ENCODE peak calls at places on chromosomes 16 and 17, in nine cellular contexts. F is AG04450; V is left ventricle myocardium inferior; K is stomach; C is CD4-positive, alpha-beta memory T cell; J is left lung; G is spleen; O is H9; N is BJ. P is an unnamed sample. For H3K27me3, the result is how much of the 10 kb centered on the place peaks cover.

GRCh38 chr16:68760671-68761275 is 23.7 kb downstream of the CDH1 start:
- DNase-seq in F (no peak), V (no peak), K (no peak), C (no peak), J (no peak), G (no peak), O (no peak), N (no peak), P (no peak)

GRCh38 chr17:43720311-43721060 is 38.1 kb downstream of the SOST start:
- DNase-seq in F (no peak), V (peak), K (peak), C (peak), J (peak), G (peak), O (peak), N (no peak), P (peak)

GRCh38 chr16:77637939-77638338 is 84.4 kb upstream of the NUDT7 start:
- DNase-seq in F (no peak), V (no peak), K (no peak), C (no peak), J (no peak), G (no peak), O (no peak), N (no peak), P (no peak)

GRCh38 chr16:48561960-48562393 is 48.0 kb downstream of the N4BP1 start:
- DNase-seq in F (no peak), V (no peak), K (no peak), C (no peak), J (no peak), G (no peak), O (no peak), N (no peak), P (no peak)

GRCh38 chr16:52238710-52239109 is 308.2 kb downstream of the TOX3 start:
- DNase-seq in F (no peak), V (no peak), K (no peak), C (no peak), J (no peak), G (no peak), O (no peak), N (no peak), P (no peak)

GRCh38 chr16:50050802-50051201 is 15.0 kb upstream of the HEATR3 start:
- DNase-seq in F (no peak), V (no peak), K (no peak), C (no peak), J (no peak), G (no peak), O (no peak), N (no peak), P (no peak)

GRCh38 chr17:78737332-78737731 is 44.7 kb downstream of the CYTH1 start:
- DNase-seq in F (peak), V (no peak), K (no peak), C (no peak), J (no peak), G (no peak), O (no peak), N (peak), P (no peak)

GRCh38 chr17:58947411-58948208 is 159.1 kb downstream of the TRIM37 start:
- DNase-seq in F (no peak), V (no peak), K (no peak), C (no peak), J (no peak), G (no peak), O (no peak), N (no peak), P (no peak)

GRCh38 chr16:77431131-77431670 is 3.6 kb downstream of the ADAMTS18 start:
- DNase-seq in F (no peak), V (no peak), K (no peak), C (no peak), J (no peak), G (no peak), O (no peak), N (no peak), P (no peak)

GRCh38 chr16:2955779-2956565 is 8.1 kb upstream of the KREMEN2 start:
- DNase-seq in F (no peak), V (no peak), K (no peak), C (no peak), J (no peak), G (peak), O (peak), N (no peak), P (no peak)

GRCh38 chr17:51647873-51648272 is 387.5 kb downstream of the UTP18 start:
- DNase-seq in F (no peak), V (no peak), K (no peak), C (no peak), J (no peak), G (no peak), O (no peak), N (no peak), P (no peak)

GRCh38 chr16:3530371-3530914 is 29.6 kb downstream of the CLUAP1 start:
- DNase-seq in F (no peak), V (no peak), K (no peak), C (no peak), J (no peak), G (no peak), O (no peak), N (no peak), P (no peak)

GRCh38 chr17:15384142-15384803 is 42.9 kb upstream of the TEKT3 start:
- DNase-seq in F (no peak), V (peak), K (no peak), C (no peak), J (no peak), G (no peak), O (no peak), N (no peak), P (no peak)

GRCh38 chr17:69828087-69828486 is 246.9 kb upstream of the KCNJ16 start:
- DNase-seq in F (no peak), V (peak), K (peak), C (no peak), J (no peak), G (no peak), O (no peak), N (no peak), P (peak)

GRCh38 chr16:58099097-58099955 is 29.9 kb downstream of the CFAP20 start:
- DNase-seq in F (no peak), V (no peak), K (no peak), C (no peak), J (no peak), G (no peak), O (no peak), N (no peak), P (no peak)

GRCh38 chr17:14303343-14304221 is 2.7 kb downstream of the HS3ST3B1 start:
- DNase-seq in F (no peak), V (no peak), K (no peak), C (peak), J (peak), G (peak), O (peak), N (no peak), P (peak)

GRCh38 chr17:6243186-6243585 is 173.0 kb downstream of the WSCD1 start:
- DNase-seq in F (no peak), V (no peak), K (no peak), C (no peak), J (no peak), G (no peak), O (peak), N (no peak), P (no peak)

GRCh38 chr17:9050801-9051401 is 29.6 kb downstream of the NTN1 start:
- DNase-seq in F (no peak), V (no peak), K (no peak), C (no peak), J (no peak), G (no peak), O (peak), N (no peak), P (no peak)

GRCh38 chr17:49196520-49196919 is 13.9 kb downstream of the GNGT2 start:
- DNase-seq in F (no peak), V (no peak), K (no peak), C (no peak), J (no peak), G (no peak), O (no peak), N (no peak), P (no peak)

GRCh38 chr17:32805029-32805976 is 71.6 kb downstream of the MYO1D start:
- DNase-seq in F (no peak), V (no peak), K (no peak), C (no peak), J (no peak), G (no peak), O (no peak), N (no peak), P (no peak)

GRCh38 chr17:64295146-64295545 is 32.1 kb upstream of the TEX2 start:
- DNase-seq in F (no peak), V (no peak), K (no peak), C (no peak), J (no peak), G (no peak), O (no peak), N (no peak), P (no peak)

GRCh38 chr17:60391419-60392041 is 403 bp downstream of the USP32 start:
- DNase-seq in F (no peak), V (no peak), K (no peak), C (no peak), J (no peak), G (no peak), O (no peak), N (no peak), P (no peak)

GRCh38 chr16:11485676-11486075 is 101.0 kb downstream of the LITAF start:
- DNase-seq in F (no peak), V (no peak), K (no peak), C (no peak), J (no peak), G (no peak), O (no peak), N (no peak), P (no peak)

GRCh38 chr17:69729937-69730336 is 315.4 kb downstream of the MAP2K6 start:
- DNase-seq in F (no peak), V (no peak), K (no peak), C (no peak), J (no peak), G (no peak), O (no peak), N (peak), P (no peak)

GRCh38 chr16:85885537-85885936 is 13.4 kb upstream of the IRF8 start:
- DNase-seq in F (no peak), V (no peak), K (no peak), C (no peak), J (no peak), G (no peak), O (no peak), N (no peak), P (no peak)
- H3K27me3 ChIP-seq in F (under half), V (half or more), K (under half), C (under half), J (under half), G (under half), O (under half), N (under half), P (under half)

GRCh38 chr16:66601471-66601870 is 3.0 kb upstream of the CMTM3 start:
- DNase-seq in F (no peak), V (no peak), K (no peak), C (no peak), J (peak), G (peak), O (no peak), N (no peak), P (no peak)
- H3K27me3 ChIP-seq in F (under half), V (under half), K (under half), C (under half), J (under half), G (under half), O (under half), N (under half), P (under half)

GRCh38 chr16:66949472-66949871 is 11.6 kb upstream of the CES3 start:
- DNase-seq in F (no peak), V (no peak), K (no peak), C (no peak), J (no peak), G (no peak), O (no peak), N (no peak), P (no peak)

GRCh38 chr16:66946541-66946940 is 11.2 kb downstream of the CES2 start:
- DNase-seq in F (no peak), V (no peak), K (no peak), C (no peak), J (peak), G (no peak), O (no peak), N (no peak), P (no peak)

GRCh38 chr16:66947302-66948033 is 12.2 kb downstream of the CES2 start:
- DNase-seq in F (peak), V (peak), K (peak), C (peak), J (peak), G (peak), O (peak), N (peak), P (peak)

GRCh38 chr16:66946974-66947301 is 11.6 kb downstream of the CES2 start:
- DNase-seq in F (no peak), V (no peak), K (no peak), C (no peak), J (no peak), G (no peak), O (no peak), N (no peak), P (no peak)

DNA sequence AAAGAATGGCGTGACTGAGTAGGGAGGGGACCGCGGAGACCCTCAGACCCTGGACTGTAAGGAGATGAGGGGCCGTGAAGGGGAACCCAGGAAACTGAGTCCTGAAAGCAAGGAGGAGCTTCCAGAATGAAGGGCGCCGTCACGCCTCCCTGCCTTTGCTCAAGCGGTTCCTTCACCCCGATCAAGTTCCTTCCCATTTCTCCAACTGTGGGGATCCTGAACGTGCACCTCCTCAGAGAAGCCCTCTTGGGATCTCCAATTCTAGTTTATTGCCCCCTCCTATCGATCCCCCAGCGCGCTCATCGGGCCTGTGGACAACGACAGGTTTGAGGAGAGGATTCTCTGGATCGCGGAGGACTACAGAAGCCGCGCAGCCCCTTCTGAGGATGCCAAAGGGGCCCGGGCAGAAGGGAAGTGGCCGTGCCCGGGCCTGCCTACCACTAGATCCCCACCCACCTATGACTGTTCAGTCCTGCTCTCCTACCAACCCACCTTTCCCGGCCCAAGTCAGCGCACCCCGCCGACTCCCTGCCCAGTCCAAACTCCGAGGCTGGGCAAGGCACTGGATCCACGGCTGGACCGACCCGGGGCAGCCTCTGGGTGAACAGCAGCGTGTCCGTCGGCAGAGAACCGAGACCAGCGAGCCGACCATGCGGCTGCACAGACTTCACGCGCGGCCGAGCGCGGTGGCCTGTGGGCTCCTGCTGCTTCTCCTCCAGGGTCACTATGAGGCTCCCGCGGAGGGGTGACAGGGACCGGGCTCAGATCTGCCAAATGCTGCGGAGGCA is 12.8 kb upstream of the CES3 start:
- DNase-seq in F (no peak), V (no peak), K (peak), C (no peak), J (peak), G (no peak), O (no peak), N (no peak), P (no peak)
- H3K27me3 ChIP-seq in F (under half), V (under half), K (under half), C (under half), J (half or more), G (under half), O (under half), N (under half), P (under half)

DNA sequence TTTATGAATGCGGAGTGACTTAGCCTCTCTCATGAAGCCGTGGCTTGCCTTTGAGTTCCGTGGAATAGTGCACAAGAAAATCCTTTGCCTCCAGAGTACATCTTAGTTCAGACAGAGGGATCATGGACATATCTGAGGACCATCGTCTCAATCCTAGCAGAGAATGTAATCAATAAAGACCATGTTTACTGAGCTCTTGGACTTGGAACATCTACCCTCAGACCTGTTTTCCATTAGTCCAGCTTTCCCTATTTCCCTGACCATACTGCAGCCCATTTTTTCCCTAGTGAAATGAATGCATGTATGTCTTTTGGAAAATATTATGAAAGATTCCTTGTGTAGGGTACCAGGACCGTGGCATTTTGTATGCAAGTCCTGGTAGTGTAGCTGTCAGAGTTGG is 90.2 kb downstream of the PLCG2 start:
- DNase-seq in F (no peak), V (no peak), K (no peak), C (no peak), J (no peak), G (no peak), O (no peak), N (no peak), P (no peak)
- H3K27me3 ChIP-seq in F (under half), V (under half), K (under half), C (under half), J (under half), G (under half), O (under half), N (under half), P (under half)

GRCh38 chr16:51148674-51149228 is 2.3 kb downstream of the SALL1 start:
- DNase-seq in F (no peak), V (no peak), K (no peak), C (no peak), J (no peak), G (no peak), O (no peak), N (no peak), P (no peak)
- H3K27me3 ChIP-seq in F (under half), V (half or more), K (under half), C (under half), J (half or more), G (half or more), O (under half), N (under half), P (under half)

GRCh38 chr17:28385037-28385797 is 13.7 kb downstream of the SARM1 start:
- DNase-seq in F (no peak), V (no peak), K (peak), C (no peak), J (peak), G (peak), O (peak), N (no peak), P (no peak)
- H3K27me3 ChIP-seq in F (under half), V (under half), K (under half), C (under half), J (under half), G (under half), O (under half), N (under half), P (under half)

P was measured in aorta.